ENCODE peak calls at places on chromosomes 6 and 20, in four cellular contexts. Q is A549, X is SK-N-SH, D is HCT116. I is an unnamed sample.

GRCh38 chr20:309841-310644 is 12.7 kb downstream of the ZCCHC3 start:
- DNase-seq in Q (peak), X (peak), D (no peak), I (no peak)

GRCh38 chr20:58760881-58761280 is 68.3 kb downstream of the NPEPL1 start:
- DNase-seq in X (no peak), D (no peak), Q (no peak), I (no peak)

GRCh38 chr6:50091641-50092040 is 41.9 kb upstream of the DEFB112 start:
- DNase-seq in X (no peak), D (no peak), Q (no peak), I (no peak)

GRCh38 chr6:44661221-44661609 is 273.7 kb downstream of the CDC5L start:
- DNase-seq in X (no peak), Q (no peak), D (no peak), I (no peak)

GRCh38 chr6:139243531-139243930 is 48.3 kb downstream of the TXLNB start:
- DNase-seq in Q (no peak), D (no peak), X (no peak), I (no peak)

GRCh38 chr6:130381459-130382380 is 15.9 kb downstream of the TMEM200A start:
- DNase-seq in Q (no peak), X (no peak), D (no peak), I (no peak)

GRCh38 chr6:36917541-36918193 is 31.9 kb downstream of the C6orf89 start:
- DNase-seq in D (no peak), Q (no peak), X (no peak), I (no peak)

GRCh38 chr20:46430921-46431712 is 24.7 kb upstream of the ELMO2 start:
- DNase-seq in D (no peak), X (no peak), Q (no peak), I (no peak)

GRCh38 chr6:36399970-36400369 is 12.5 kb upstream of the ETV7 start:
- DNase-seq in X (no peak), D (no peak), Q (no peak), I (no peak)

GRCh38 chr6:134249759-134250602 is 67.9 kb downstream of the SGK1 start:
- DNase-seq in Q (peak), D (no peak), X (no peak), I (no peak)

GRCh38 chr6:26021350-26022165 is 59.0 kb downstream of the TRIM38 start:
- DNase-seq in X (peak), D (peak), Q (peak), I (peak)

GRCh38 chr6:143245656-143246055 is 185.0 kb downstream of the AIG1 start:
- DNase-seq in D (no peak), X (no peak), Q (no peak), I (no peak)

GRCh38 chr6:79250107-79250514 is 15.6 kb upstream of the HMGN3 start:
- DNase-seq in X (no peak), Q (no peak), D (no peak), I (no peak)

GRCh38 chr20:46285072-46285471 is 23.2 kb downstream of the CDH22 start:
- DNase-seq in D (no peak), Q (no peak), X (no peak), I (no peak)

GRCh38 chr20:33811763-33812672 is 870 bp downstream of the CHMP4B start:
- DNase-seq in Q (peak), D (no peak), X (peak), I (peak)

GRCh38 chr6:20918868-20919267 is 384.6 kb downstream of the CDKAL1 start:
- DNase-seq in Q (no peak), X (no peak), D (no peak), I (no peak)

GRCh38 chr6:33668914-33669313 is 42.6 kb downstream of the UQCC2 start:
- DNase-seq in D (no peak), Q (peak), X (no peak), I (no peak)

GRCh38 chr6:134195164-134195906 is 122.6 kb downstream of the SGK1 start:
- DNase-seq in X (no peak), Q (no peak), D (no peak), I (no peak)

GRCh38 chr6:43402819-43403218 is 24.5 kb upstream of the ABCC10 start:
- DNase-seq in D (peak), Q (peak), X (no peak), I (no peak)

GRCh38 chr6:15243994-15244604 is 1.8 kb upstream of the JARID2 start:
- DNase-seq in X (no peak), D (no peak), Q (peak), I (no peak)

GRCh38 chr6:117494283-117494682 is 11.8 kb downstream of the DCBLD1 start:
- DNase-seq in X (no peak), Q (no peak), D (no peak), I (no peak)

GRCh38 chr6:127514396-127515227 is 4.5 kb downstream of the MTCL3 start:
- DNase-seq in Q (no peak), D (no peak), X (peak), I (no peak)

GRCh38 chr6:159929819-159930218 is 39.0 kb downstream of the MAS1 start:
- DNase-seq in D (no peak), X (no peak), Q (no peak), I (no peak)

GRCh38 chr6:168228676-168229367 is 90.8 kb downstream of the DACT2 start:
- DNase-seq in X (no peak), Q (no peak), D (no peak), I (no peak)

GRCh38 chr6:14732845-14733757 is 512.8 kb upstream of the JARID2 start:
- DNase-seq in D (peak), X (no peak), Q (peak), I (no peak)

GRCh38 chr20:35541118-35541782 is 628 bp upstream of the ERGIC3 start:
- DNase-seq in D (no peak), Q (no peak), X (no peak), I (no peak)

GRCh38 chr20:19371112-19371511 is 158.7 kb downstream of the SLC24A3 start:
- DNase-seq in Q (no peak), D (no peak), X (no peak), I (no peak)

GRCh38 chr6:130223508-130223907 is 757 bp upstream of the SAMD3 start:
- DNase-seq in D (no peak), X (no peak), Q (no peak), I (no peak)

GRCh38 chr6:34226066-34226465 is 10.6 kb upstream of the HMGA1 start:
- DNase-seq in D (no peak), X (no peak), Q (no peak), I (no peak)

GRCh38 chr20:2859330-2860121 is 13.8 kb upstream of the PTPRA start:
- DNase-seq in Q (no peak), X (no peak), D (no peak), I (no peak)

GRCh38 chr6:170251776-170252571 is 38.9 kb downstream of the DLL1 start:
- DNase-seq in X (no peak), D (no peak), Q (no peak), I (no peak)

GRCh38 chr20:11553603-11554002 is 364.1 kb upstream of the BTBD3 start:
- DNase-seq in Q (peak), X (no peak), D (no peak), I (no peak)

GRCh38 chr6:169172435-169172834 is 81.2 kb downstream of the THBS2 start:
- DNase-seq in X (no peak), D (peak), Q (peak), I (no peak)

GRCh38 chr6:70686548-70687133 is 19.0 kb downstream of the SMAP1 start:
- DNase-seq in D (no peak), X (peak), Q (peak), I (no peak)

GRCh38 chr20:4603724-4604123 is 118.0 kb upstream of the PRND start:
- DNase-seq in D (no peak), X (no peak), Q (no peak), I (no peak)

GRCh38 chr6:148445620-148446019 is 103.0 kb downstream of the SASH1 start:
- DNase-seq in D (no peak), Q (no peak), X (no peak), I (no peak)

GRCh38 chr20:62980970-62981369 is 25.8 kb downstream of the BHLHE23 start:
- DNase-seq in Q (peak), D (no peak), X (peak), I (no peak)

GRCh38 chr6:166478782-166479592 is 96.2 kb upstream of the MPC1 start:
- DNase-seq in Q (no peak), D (no peak), X (no peak), I (no peak)

GRCh38 chr6:28898710-28898965 is 25.1 kb downstream of the TRIM27 start:
- DNase-seq in D (no peak), Q (no peak), X (no peak), I (no peak)

GRCh38 chr6:28893172-28893799 is 30.5 kb downstream of the TRIM27 start:
- DNase-seq in D (no peak), Q (no peak), X (no peak), I (no peak)

GRCh38 chr6:28900577-28901266 is 23.1 kb downstream of the TRIM27 start:
- DNase-seq in X (no peak), Q (no peak), D (no peak), I (no peak)

GRCh38 chr6:28895131-28895812 is 28.5 kb downstream of the TRIM27 start:
- DNase-seq in D (peak), Q (peak), X (peak), I (peak)

DNA sequence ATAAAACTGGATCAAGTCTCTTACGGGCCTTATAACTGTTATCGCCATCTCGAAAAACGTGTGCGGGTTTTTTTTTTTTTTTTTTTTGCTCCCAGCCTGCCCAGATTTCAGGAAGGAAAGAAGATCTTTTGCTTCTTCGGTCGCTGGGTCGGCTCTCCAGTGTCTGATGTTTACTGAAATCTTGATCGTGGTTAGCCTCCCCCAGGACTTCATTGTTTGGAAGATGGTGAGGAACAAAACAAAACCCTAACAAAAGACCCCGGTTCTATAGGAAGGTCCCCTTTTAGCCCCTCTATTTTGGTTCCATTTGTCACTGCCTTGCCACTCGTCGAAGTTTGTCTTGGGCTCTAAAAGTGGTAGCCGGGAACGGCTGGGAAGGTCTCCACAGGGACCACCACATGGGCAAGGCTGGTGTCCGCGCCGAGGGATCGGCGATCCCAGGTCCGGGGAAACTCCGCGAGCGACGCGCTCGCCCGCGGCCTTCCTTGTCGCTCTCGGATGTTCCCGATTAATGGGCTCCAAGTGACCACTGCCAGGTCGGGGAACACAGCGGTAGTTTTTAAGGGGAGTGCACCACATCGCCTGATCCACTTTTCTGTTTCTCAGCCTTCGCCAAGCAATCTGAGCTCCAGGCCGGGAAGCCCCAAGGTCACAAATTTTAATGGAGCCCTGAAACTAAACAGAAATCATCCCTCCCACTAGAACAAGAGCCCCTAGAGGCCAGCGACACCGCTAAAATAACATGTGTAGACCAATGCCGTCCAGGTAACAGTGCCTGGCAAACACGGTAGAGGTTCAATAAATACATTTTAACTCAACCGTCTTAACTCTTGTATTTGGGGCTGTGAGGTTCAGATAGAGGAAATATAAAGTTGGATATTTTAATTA is 27.0 kb downstream of the TRIM27 start:
- DNase-seq in X (peak), Q (peak), D (peak), I (peak)
- TF ChIP-seq CTCF in X (peak), Q (peak), D (peak), I (no peak)

GRCh38 chr6:94121094-94121493 is 701.7 kb upstream of the EPHA7 start:
- DNase-seq in X (no peak), D (no peak), Q (no peak), I (no peak)

GRCh38 chr6:94127716-94128115 is 708.4 kb upstream of the EPHA7 start:
- DNase-seq in X (no peak), D (no peak), Q (no peak), I (no peak)

GRCh38 chr6:94124333-94124732 is 705.0 kb upstream of the EPHA7 start:
- DNase-seq in X (no peak), D (no peak), Q (no peak), I (no peak)
- TF ChIP-seq REST in X (no peak), D (no peak), Q (no peak), I (no peak)

DNA sequence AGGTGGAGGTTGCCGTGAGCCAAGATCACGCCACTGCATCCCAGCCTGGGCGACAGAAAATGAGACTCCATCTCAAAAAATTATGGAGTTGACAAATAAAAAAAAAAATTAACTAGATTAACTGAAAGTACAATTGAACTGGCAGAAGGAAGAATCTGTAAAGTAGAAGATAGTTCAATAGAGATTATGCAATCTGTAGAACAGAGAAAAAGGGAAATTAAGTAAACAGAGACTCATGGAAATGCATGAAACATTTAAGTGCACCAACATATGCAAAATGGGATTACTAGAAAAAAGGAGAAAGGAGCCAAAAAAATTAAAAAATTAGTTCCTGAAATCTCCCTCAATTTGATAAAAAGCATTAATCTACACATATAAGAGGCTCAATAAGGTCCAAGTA is 188.8 kb upstream of the KHDRBS2 start:
- DNase-seq in D (no peak), X (no peak), Q (no peak), I (no peak)
- TF ChIP-seq CTCF in D (no peak), X (no peak), Q (no peak), I (no peak)

GRCh38 chr6:161830866-161831600 is 557.2 kb upstream of the AGPAT4 start:
- DNase-seq in Q (no peak), X (peak), D (no peak), I (no peak)
- TF ChIP-seq REST in Q (no peak), X (no peak), D (no peak), I (no peak)

I was measured in Panc1.